ENCODE peak calls at places on chromosomes 2 and 18, in nine cellular contexts. U is aorta; Y is A549; R is stimulated activated CD4-positive, alpha-beta T cell treated with anti-CD3 and anti-CD28 coated beads, Interleukin-15, amount 100 ng/mL, for 24 hours; W is transverse colon; M is iPS DF 6.9; V is T-cell; C is cardiac fibroblast; J is DMS79 treated with DMSO at 0.1 percent for 48 hours. P is an unnamed sample.
A peak's percentile ranks its signal among the peaks of the same experiment; 100 is the strongest.

GRCh38 chr18:48021273-48021914 is 90.9 kb upstream of the SMAD2 start:
- DNase-seq in U (no peak), Y (no peak), R (no peak), W (no peak), M (no peak), V (no peak), C (no peak), J (no peak), P (no peak)

GRCh38 chr2:169868951-169869350 is 41.7 kb downstream of the UBR3 start:
- DNase-seq in U (no peak), Y (no peak), R (no peak), W (no peak), M (no peak), V (no peak), C (no peak), J (no peak), P (no peak)

GRCh38 chr2:53058526-53058925 is 709.1 kb upstream of the CHAC2 start:
- DNase-seq in U (no peak), Y (peak; percentile 4), R (no peak), W (no peak), M (peak; percentile 13), V (no peak), C (no peak), J (no peak), P (no peak)

GRCh38 chr18:13849791-13850190 is 25.8 kb downstream of the MC5R start:
- DNase-seq in U (no peak), Y (no peak), R (no peak), W (no peak), M (no peak), V (no peak), C (no peak), J (no peak), P (no peak)

GRCh38 chr2:83742117-83742782 is 716.8 kb downstream of the SUCLG1 start:
- DNase-seq in U (no peak), Y (peak; percentile 2), R (no peak), W (no peak), M (no peak), V (no peak), C (peak; percentile 56), J (no peak), P (no peak)

GRCh38 chr2:71711470-71711857 is 258.1 kb downstream of the DYSF start:
- DNase-seq in U (no peak), Y (peak; percentile 18), R (no peak), W (no peak), M (no peak), V (no peak), C (peak; percentile 69), J (peak; percentile 18), P (no peak)

GRCh38 chr2:238096311-238097011 is 3.7 kb upstream of the ESPNL start:
- DNase-seq in U (peak; percentile 44), Y (no peak), R (no peak), W (no peak), M (no peak), V (no peak), C (no peak), J (peak; percentile 66), P (peak; percentile 38)

GRCh38 chr2:201464547-201464946 is 13.0 kb downstream of the STRADB start:
- DNase-seq in U (no peak), Y (no peak), R (no peak), W (no peak), M (no peak), V (no peak), C (no peak), J (no peak), P (no peak)

GRCh38 chr2:73243884-73244570 is 9.9 kb downstream of the CCT7 start:
- DNase-seq in U (no peak), Y (no peak), R (no peak), W (no peak), M (no peak), V (no peak), C (peak; percentile 66), J (peak; percentile 92), P (peak; percentile 21)

GRCh38 chr2:188984680-188985079 is 10.5 kb downstream of the COL3A1 start:
- DNase-seq in U (no peak), Y (peak; percentile 74), R (no peak), W (no peak), M (no peak), V (no peak), C (peak; percentile 94), J (no peak), P (no peak)

GRCh38 chr18:7779226-7779625 is 212.1 kb downstream of the PTPRM start:
- DNase-seq in U (no peak), Y (no peak), R (no peak), W (no peak), M (no peak), V (no peak), C (no peak), J (no peak), P (no peak)

GRCh38 chr2:205902041-205902898 is 183.7 kb downstream of the INO80D start:
- DNase-seq in U (no peak), Y (peak; percentile 13), R (no peak), W (peak; percentile 65), M (no peak), V (no peak), C (no peak), J (no peak), P (peak; percentile 10)

GRCh38 chr2:230915297-230915696 is 9.7 kb downstream of the GPR55 start:
- DNase-seq in U (no peak), Y (no peak), R (no peak), W (no peak), M (no peak), V (no peak), C (no peak), J (no peak), P (no peak)

GRCh38 chr2:161576421-161576820 is 47.8 kb upstream of the SLC4A10 start:
- DNase-seq in U (no peak), Y (peak; percentile 42), R (peak; percentile 29), W (no peak), M (peak; percentile 72), V (no peak), C (no peak), J (no peak), P (peak; percentile 57)

GRCh38 chr18:37385846-37386435 is 179.7 kb downstream of the CELF4 start:
- DNase-seq in U (no peak), Y (peak; percentile 27), R (no peak), W (no peak), M (no peak), V (no peak), C (peak; percentile 55), J (peak; percentile 27), P (peak; percentile 34)

GRCh38 chr18:22572321-22572720 is 154.6 kb upstream of the CTAGE1 start:
- DNase-seq in U (no peak), Y (no peak), R (no peak), W (no peak), M (no peak), V (no peak), C (no peak), J (no peak), P (no peak)